ENCODE peak calls at places on chromosomes 13 and 19, in five cellular contexts. H, X, Z, G and L are unnamed samples.

GRCh38 chr19:1113278-1113985 is 9.6 kb downstream of the GPX4 start:
- DNase-seq in H (peak), X (peak), Z (peak), G (peak), L (peak)

GRCh38 chr13:28347456-28348371 is 147.2 kb downstream of the FLT1 start:
- DNase-seq in H (no peak), X (no peak), Z (no peak), G (no peak), L (no peak)

GRCh38 chr13:93266681-93267080 is 40.1 kb downstream of the GPC6 start:
- DNase-seq in H (no peak), X (no peak), Z (no peak), G (no peak), L (no peak)

GRCh38 chr19:571127-571974 is 1.0 kb upstream of the BSG start:
- DNase-seq in H (peak), X (no peak), Z (peak), G (peak), L (peak)

GRCh38 chr19:7550987-7551761 is 15.7 kb downstream of the PNPLA6 start:
- DNase-seq in H (peak), X (peak), Z (peak), G (peak), L (no peak)

GRCh38 chr19:39390460-39390758 is 497 bp downstream of the PAF1 start:
- DNase-seq in H (peak), X (no peak), Z (no peak), G (no peak), L (no peak)

GRCh38 chr19:7534531-7534980 is 961 bp upstream of the PNPLA6 start:
- DNase-seq in H (peak), X (no peak), Z (no peak), G (peak), L (no peak)

GRCh38 chr13:40452741-40453665 is 213.4 kb downstream of the FOXO1 start:
- DNase-seq in H (no peak), X (no peak), Z (no peak), G (no peak), L (no peak)

GRCh38 chr13:108342369-108343289 is 73.1 kb downstream of the TNFSF13B start:
- DNase-seq in H (no peak), X (no peak), Z (no peak), G (peak), L (no peak)

GRCh38 chr13:99442273-99442895 is 58.9 kb upstream of the TM9SF2 start:
- DNase-seq in H (peak), X (no peak), Z (no peak), G (peak), L (no peak)

GRCh38 chr13:90534617-90535340 is 812.7 kb upstream of the MIR17HG start:
- DNase-seq in H (no peak), X (no peak), Z (no peak), G (no peak), L (no peak)

GRCh38 chr13:50075619-50076097 is 60.4 kb downstream of the KCNRG start:
- DNase-seq in H (no peak), X (no peak), Z (no peak), G (no peak), L (no peak)

GRCh38 chr19:31064486-31064885 is 284.8 kb downstream of the TSHZ3 start:
- DNase-seq in H (no peak), X (no peak), Z (no peak), G (no peak), L (no peak)

GRCh38 chr13:56861472-56861871 is 279.2 kb upstream of the PRR20A start:
- DNase-seq in H (no peak), X (no peak), Z (no peak), G (no peak), L (no peak)

GRCh38 chr13:69485991-69486592 is 621.5 kb upstream of the ATXN8OS start:
- DNase-seq in H (no peak), X (no peak), Z (no peak), G (no peak), L (no peak)

GRCh38 chr19:58154287-58154678 is 3.7 kb upstream of the ZNF329 start:
- DNase-seq in H (peak), X (no peak), Z (no peak), G (peak), L (no peak)

GRCh38 chr13:27504541-27504940 is 54.2 kb upstream of the MTIF3 start:
- DNase-seq in H (no peak), X (no peak), Z (no peak), G (no peak), L (no peak)

GRCh38 chr19:6516018-6516658 is 14.0 kb upstream of the TUBB4A start:
- DNase-seq in H (peak), X (peak), Z (peak), G (peak), L (peak)

GRCh38 chr13:43261018-43261417 is 237.6 kb downstream of the DNAJC15 start:
- DNase-seq in H (no peak), X (no peak), Z (no peak), G (no peak), L (no peak)

GRCh38 chr13:30135868-30136267 is 171.5 kb downstream of the KATNAL1 start:
- DNase-seq in H (no peak), X (no peak), Z (no peak), G (no peak), L (no peak)

GRCh38 chr13:66974174-66974573 is 256.0 kb downstream of the PCDH9 start:
- DNase-seq in H (no peak), X (no peak), Z (no peak), G (no peak), L (no peak)

GRCh38 chr13:26465514-26465913 is 92.0 kb upstream of the WASF3 start:
- DNase-seq in H (no peak), X (no peak), Z (no peak), G (no peak), L (no peak)

GRCh38 chr13:73220966-73221720 is 162.3 kb downstream of the KLF5 start:
- DNase-seq in H (peak), X (no peak), Z (no peak), G (no peak), L (no peak)

GRCh38 chr13:32941368-32941767 is 74.9 kb upstream of the KL start:
- DNase-seq in H (no peak), X (no peak), Z (no peak), G (no peak), L (no peak)

GRCh38 chr13:113863511-113864302 is at the start of gene GAS6:
- DNase-seq in H (peak), X (peak), Z (no peak), G (peak), L (peak)

GRCh38 chr13:98103942-98104880 is 38.7 kb upstream of the FARP1 start:
- DNase-seq in H (no peak), X (no peak), Z (no peak), G (no peak), L (no peak)

GRCh38 chr13:36713842-36714241 is 40.0 kb downstream of the SERTM1 start:
- DNase-seq in H (no peak), X (no peak), Z (no peak), G (no peak), L (no peak)

GRCh38 chr19:20077791-20078463 is at the start of gene ZNF90:
- DNase-seq in H (peak), X (peak), Z (peak), G (peak), L (peak)

GRCh38 chr19:21202865-21203494 is 61.1 kb downstream of the ZNF431 start:
- DNase-seq in H (no peak), X (no peak), Z (no peak), G (peak), L (no peak)

GRCh38 chr19:48495391-48495790 is 16.2 kb downstream of the LMTK3 start:
- DNase-seq in H (no peak), X (no peak), Z (no peak), G (no peak), L (no peak)

GRCh38 chr19:17448190-17448967 is at the start of gene TMEM221:
- DNase-seq in H (peak), X (peak), Z (peak), G (peak), L (peak)

GRCh38 chr19:47839411-47839810 is 17.7 kb downstream of the CRX start:
- DNase-seq in H (no peak), X (no peak), Z (no peak), G (no peak), L (no peak)

GRCh38 chr13:71828117-71828516 is 38.9 kb downstream of the DACH1 start:
- DNase-seq in H (no peak), X (no peak), Z (no peak), G (no peak), L (no peak)

GRCh38 chr19:46782355-46783019 is 5.9 kb downstream of the SLC1A5 start:
- DNase-seq in H (no peak), X (no peak), Z (no peak), G (peak), L (no peak)

GRCh38 chr19:46785054-46785979 is 3.1 kb downstream of the SLC1A5 start:
- DNase-seq in H (no peak), X (no peak), Z (no peak), G (no peak), L (no peak)

GRCh38 chr19:46783670-46784069 is 4.7 kb downstream of the SLC1A5 start:
- DNase-seq in H (no peak), X (no peak), Z (no peak), G (peak), L (no peak)

GRCh38 chr19:46785980-46786235 is 2.5 kb downstream of the SLC1A5 start:
- DNase-seq in H (no peak), X (no peak), Z (no peak), G (no peak), L (no peak)

DNA sequence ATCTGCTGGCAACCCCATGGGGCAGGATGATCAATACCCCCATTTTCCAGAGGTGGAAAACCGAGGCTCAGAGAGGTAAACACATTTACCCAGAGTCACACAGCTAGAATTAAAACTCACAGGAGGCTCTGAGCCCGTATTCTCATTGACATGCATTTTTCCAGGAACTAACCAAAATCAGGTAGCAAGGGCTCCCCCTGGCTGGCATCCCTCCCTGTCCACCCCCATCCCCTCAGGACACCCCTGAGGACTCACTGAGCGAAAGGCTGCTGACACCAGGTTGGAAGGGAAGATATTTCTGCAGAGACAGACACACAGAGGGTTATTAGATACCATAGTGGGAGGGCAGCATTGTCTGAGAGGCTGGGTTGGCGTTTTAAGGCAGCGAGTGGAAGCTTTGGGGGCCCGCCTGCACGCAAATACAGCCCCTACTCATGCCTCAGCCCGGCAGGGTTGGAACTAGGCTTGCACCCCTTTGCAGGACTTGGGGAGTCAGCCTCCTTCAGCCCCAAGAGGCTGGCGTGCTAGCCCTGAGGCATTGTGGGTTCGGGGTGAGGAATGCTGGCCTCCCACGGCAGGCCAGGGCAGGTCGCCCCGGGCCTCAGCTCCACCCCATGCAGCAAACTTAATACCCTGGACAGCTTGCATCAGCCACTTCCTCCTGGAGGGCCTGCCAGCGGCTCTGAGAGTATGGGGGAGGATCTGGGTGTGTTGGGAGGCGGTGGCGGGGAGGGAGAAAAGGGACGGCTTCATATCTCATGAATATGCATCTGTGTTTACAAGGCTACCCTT is 3.9 kb downstream of the SLC1A5 start:
- DNase-seq in H (peak), X (no peak), Z (peak), G (peak), L (peak)
- TF ChIP-seq CTCF in H (no peak), X (peak), Z (no peak), G (peak), L (peak)

DNA sequence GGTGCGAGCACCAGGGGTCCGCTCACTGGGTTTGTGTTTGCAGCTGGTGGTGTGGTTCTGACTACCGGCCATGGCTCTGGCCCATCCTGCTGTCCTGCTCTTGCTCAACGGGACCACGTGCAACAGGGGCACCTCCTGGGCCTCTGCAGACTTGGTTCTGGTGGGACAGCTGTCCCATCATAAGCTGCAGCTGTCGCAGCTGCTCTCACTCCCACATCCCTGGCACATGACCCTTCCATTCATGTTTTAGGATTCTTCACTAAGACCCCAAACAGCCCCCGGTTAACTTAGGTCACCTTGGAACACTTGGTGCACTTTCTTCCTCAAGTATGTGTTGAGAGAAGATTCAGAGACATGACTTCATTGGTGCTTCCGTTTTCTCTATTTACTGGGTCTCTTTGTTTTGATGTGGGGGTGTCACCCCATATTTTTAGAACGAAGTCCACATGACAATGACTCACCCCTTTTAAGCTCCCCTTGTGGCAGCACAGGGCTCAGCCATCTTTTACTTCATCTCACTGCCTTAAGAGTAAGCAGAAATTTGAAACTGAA is 68.4 kb upstream of the ARHGEF7 start:
- DNase-seq in H (no peak), X (no peak), Z (no peak), G (peak), L (no peak)
- TF ChIP-seq CTCF in H (no peak), X (no peak), Z (no peak), G (peak), L (no peak)

GRCh38 chr13:48784906-48785555 is 131.3 kb downstream of the CYSLTR2 start:
- DNase-seq in H (no peak), X (no peak), Z (no peak), G (no peak), L (no peak)

GRCh38 chr13:48780713-48781341 is 127.1 kb downstream of the CYSLTR2 start:
- DNase-seq in H (no peak), X (no peak), Z (no peak), G (no peak), L (no peak)

GRCh38 chr13:48782429-48782840 is 128.7 kb downstream of the CYSLTR2 start:
- DNase-seq in H (no peak), X (no peak), Z (no peak), G (no peak), L (no peak)

GRCh38 chr13:48783831-48784230 is 130.1 kb downstream of the CYSLTR2 start:
- DNase-seq in H (no peak), X (no peak), Z (no peak), G (no peak), L (no peak)

GRCh38 chr13:48783181-48783630 is 129.5 kb downstream of the CYSLTR2 start:
- DNase-seq in H (peak), X (no peak), Z (no peak), G (no peak), L (no peak)
- TF ChIP-seq CTCF in H (no peak), X (no peak), Z (no peak), G (no peak), L (no peak)

GRCh38 chr19:16185123-16185924 is at the start of gene FAM32A:
- DNase-seq in H (peak), X (peak), Z (peak), G (peak), L (peak)
- TF ChIP-seq CTCF in H (peak), X (peak), Z (no peak), G (no peak), L (no peak)

GRCh38 chr19:5268801-5269200 is 71.8 kb downstream of the PTPRS start:
- DNase-seq in H (no peak), X (no peak), Z (no peak), G (no peak), L (no peak)

GRCh38 chr19:5273782-5274181 is 66.8 kb downstream of the PTPRS start:
- DNase-seq in H (no peak), X (no peak), Z (no peak), G (no peak), L (no peak)

GRCh38 chr19:5269926-5270325 is 70.7 kb downstream of the PTPRS start:
- DNase-seq in H (no peak), X (no peak), Z (no peak), G (no peak), L (no peak)

GRCh38 chr19:5269279-5269678 is 71.3 kb downstream of the PTPRS start:
- DNase-seq in H (no peak), X (no peak), Z (no peak), G (no peak), L (no peak)

DNA sequence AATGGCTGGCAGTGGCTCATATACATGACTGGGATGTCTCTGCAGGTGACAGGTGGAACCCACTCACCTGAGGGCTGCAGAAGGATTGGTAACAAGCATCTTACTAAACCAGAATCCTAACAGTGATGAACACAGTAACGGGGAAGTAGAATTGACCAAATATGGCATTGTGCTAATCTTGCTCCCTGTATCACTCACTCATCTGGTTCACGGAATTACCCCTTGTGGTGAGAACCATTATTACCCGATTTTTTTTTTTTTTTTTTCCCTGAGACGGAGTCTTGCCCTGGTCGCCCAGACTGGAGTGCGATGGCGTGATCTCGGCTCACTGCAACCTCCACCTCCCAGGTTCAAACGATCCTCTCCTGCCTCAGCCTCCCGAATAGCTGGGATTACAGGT is 69.5 kb downstream of the PTPRS start:
- DNase-seq in H (no peak), X (no peak), Z (no peak), G (no peak), L (no peak)
- TF ChIP-seq CTCF in H (no peak), X (peak), Z (peak), G (no peak), L (no peak)

DNA sequence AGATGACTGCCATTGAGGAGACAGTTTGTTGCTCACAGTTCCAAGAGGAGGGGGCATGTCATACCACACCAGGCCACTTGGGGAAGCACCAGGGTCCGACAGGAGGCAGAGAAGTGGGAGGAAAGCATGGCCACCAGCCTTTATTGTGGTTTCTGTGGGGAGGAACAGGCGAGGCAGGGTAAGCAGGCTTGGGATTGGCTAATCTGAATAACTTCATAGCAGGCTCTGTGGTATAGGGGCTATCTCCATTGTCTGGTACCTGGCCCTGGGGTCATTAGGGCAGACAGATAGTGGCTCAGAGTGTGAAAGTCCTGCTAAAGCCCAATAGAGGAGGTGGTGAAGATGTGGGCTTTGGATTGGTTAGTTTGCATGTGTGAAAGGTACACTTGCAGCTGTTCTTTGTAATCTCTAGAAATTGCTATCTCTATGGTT is 35.5 kb downstream of the CBY2 start:
- DNase-seq in H (no peak), X (no peak), Z (no peak), G (peak), L (no peak)
- TF ChIP-seq CTCF in H (no peak), X (peak), Z (peak), G (peak), L (no peak)

DNA sequence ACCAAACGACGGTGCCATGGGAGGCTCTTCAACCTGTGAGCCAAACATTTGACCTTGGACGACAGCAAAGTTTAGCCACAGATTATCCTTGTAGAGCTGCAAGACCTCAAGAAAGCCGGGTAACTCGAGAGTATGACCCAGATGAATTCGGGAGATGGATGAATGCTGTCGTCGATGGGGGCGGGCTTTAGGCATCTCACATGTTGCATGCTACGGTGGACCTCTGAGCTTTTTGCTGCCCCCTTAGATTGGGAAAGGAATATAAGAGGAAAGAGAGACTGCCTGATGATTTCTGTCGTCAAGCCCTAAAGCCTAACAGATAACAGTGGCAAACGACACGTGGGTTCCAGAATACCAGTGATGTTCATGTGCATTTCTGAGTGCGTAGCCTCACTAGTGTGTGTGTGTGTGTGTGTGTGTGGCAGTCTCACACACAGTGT is 716 bp upstream of the ABCC4 start:
- DNase-seq in H (no peak), X (no peak), Z (no peak), G (no peak), L (no peak)
- TF ChIP-seq CTCF in H (no peak), X (no peak), Z (no peak), G (no peak), L (no peak)

GRCh38 chr13:52707375-52707774 is 32.2 kb downstream of the CNMD start:
- DNase-seq in H (no peak), X (no peak), Z (no peak), G (no peak), L (no peak)
- TF ChIP-seq CTCF in H (no peak), X (no peak), Z (no peak), G (no peak), L (no peak)

GRCh38 chr13:25249001-25249543 is 38.2 kb downstream of the MTMR6 start:
- DNase-seq in H (no peak), X (no peak), Z (no peak), G (peak), L (no peak)
- TF ChIP-seq CTCF in H (no peak), X (peak), Z (no peak), G (peak), L (no peak)

DNA sequence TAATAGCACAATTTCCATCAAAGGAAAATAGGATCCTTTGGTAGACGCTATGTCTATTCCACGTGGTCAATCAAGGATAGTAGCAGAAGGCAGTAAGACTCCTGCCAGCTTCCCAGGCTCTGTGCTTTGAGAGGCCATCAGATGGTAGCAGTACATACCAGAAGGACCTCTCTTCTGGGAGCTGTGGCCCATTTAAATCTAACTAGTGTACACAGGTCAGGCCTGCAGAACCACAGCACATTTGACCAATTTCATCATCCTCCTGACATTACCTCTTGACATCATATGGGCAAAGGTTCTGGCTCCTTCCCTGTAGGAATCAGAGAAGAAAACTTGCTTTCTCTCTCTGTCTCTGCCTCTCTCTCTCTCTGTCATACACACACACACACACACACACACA is 229.6 kb upstream of the HTR2A start:
- DNase-seq in H (no peak), X (no peak), Z (no peak), G (no peak), L (no peak)
- TF ChIP-seq CTCF in H (no peak), X (no peak), Z (no peak), G (peak), L (no peak)